ENCODE peak calls at places on chromosome 13, in four cellular contexts. N is stomach, F is heart left ventricle, T is A549. P is an unnamed sample.
A peak's percentile ranks its signal among the peaks of the same experiment; 100 is the strongest.

GRCh38 chr13:26038931-26039475 is 12.8 kb downstream of the SHISA2 start:
- DNase-seq in F (no peak), T (no peak), N (no peak), P (no peak)

GRCh38 chr13:33494596-33495214 is 209.2 kb upstream of the STARD13 start:
- DNase-seq in N (no peak), T (no peak), F (peak; percentile 15), P (no peak)

GRCh38 chr13:27186295-27186694 is 14.7 kb upstream of the USP12 start:
- DNase-seq in N (no peak), T (no peak), F (no peak), P (no peak)

GRCh38 chr13:32426981-32427851 is 714 bp downstream of the N4BP2L1 start:
- DNase-seq in F (peak; percentile 40), N (peak; percentile 57), T (peak; percentile 3), P (peak; percentile 20)

GRCh38 chr13:31968473-31968872 is 63.1 kb upstream of the FRY start:
- DNase-seq in N (peak; percentile 76), F (peak; percentile 66), T (no peak), P (peak; percentile 54)

GRCh38 chr13:40874138-40874776 is 84.8 kb downstream of the SLC25A15 start:
- DNase-seq in F (no peak), N (no peak), T (no peak), P (no peak)

GRCh38 chr13:101307181-101307701 is 109.1 kb downstream of the NALCN start:
- DNase-seq in N (no peak), F (no peak), T (no peak), P (no peak)

GRCh38 chr13:33383724-33384577 is 98.4 kb upstream of the STARD13 start:
- DNase-seq in N (no peak), T (no peak), F (no peak), P (no peak)

GRCh38 chr13:80276371-80277289 is 64.3 kb downstream of the SPRY2 start:
- DNase-seq in N (no peak), F (peak; percentile 27), T (no peak), P (no peak)

GRCh38 chr13:43057653-43058317 is 34.4 kb downstream of the DNAJC15 start:
- DNase-seq in F (peak; percentile 38), N (no peak), T (no peak), P (no peak)

GRCh38 chr13:114319441-114319871 is 5.2 kb downstream of the CHAMP1 start:
- DNase-seq in F (no peak), N (no peak), T (no peak), P (no peak)

GRCh38 chr13:114108894-114109293 is 23.5 kb downstream of the RASA3 start:
- DNase-seq in T (no peak), F (no peak), N (no peak), P (no peak)

GRCh38 chr13:96397807-96398206 is 307.9 kb downstream of the HS6ST3 start:
- DNase-seq in F (no peak), T (no peak), N (no peak), P (no peak)

GRCh38 chr13:60509601-60510386 is 112.8 kb downstream of the TDRD3 start:
- DNase-seq in T (no peak), N (no peak), F (no peak), P (no peak)

GRCh38 chr13:75365724-75366173 is 116.2 kb downstream of the TBC1D4 start:
- DNase-seq in N (no peak), F (no peak), T (peak; percentile 1), P (no peak)

GRCh38 chr13:40061466-40062450 is 406.3 kb downstream of the COG6 start:
- DNase-seq in N (no peak), T (no peak), F (no peak), P (no peak)

GRCh38 chr13:42405665-42406390 is 133.9 kb downstream of the AKAP11 start:
- DNase-seq in T (no peak), N (no peak), F (no peak), P (no peak)

GRCh38 chr13:23325191-23325590 is 108.3 kb downstream of the SACS start:
- DNase-seq in F (no peak), N (no peak), T (no peak), P (no peak)

GRCh38 chr13:95723428-95723827 is 46.5 kb downstream of the DNAJC3 start:
- DNase-seq in T (no peak), N (no peak), F (no peak), P (no peak)

GRCh38 chr13:35208587-35208986 is 266.5 kb downstream of the NBEA start:
- DNase-seq in N (no peak), F (no peak), T (no peak), P (no peak)

GRCh38 chr13:43258771-43259170 is 235.4 kb downstream of the DNAJC15 start:
- DNase-seq in N (no peak), F (no peak), T (no peak), P (no peak)

GRCh38 chr13:26457212-26457611 is 100.3 kb upstream of the WASF3 start:
- DNase-seq in T (no peak), F (no peak), N (no peak), P (no peak)

GRCh38 chr13:23381877-23382276 is 51.6 kb downstream of the SACS start:
- DNase-seq in N (no peak), F (no peak), T (no peak), P (no peak)

GRCh38 chr13:64078480-64078936 is 2662.9 kb upstream of the PCDH20 start:
- DNase-seq in T (no peak), F (no peak), N (no peak), P (no peak)

GRCh38 chr13:76693086-76693485 is 193.1 kb downstream of the KCTD12 start:
- DNase-seq in F (no peak), N (no peak), T (no peak), P (no peak)

GRCh38 chr13:22960827-22961226 is 220.0 kb upstream of the SGCG start:
- DNase-seq in T (no peak), F (no peak), N (no peak), P (no peak)

GRCh38 chr13:73417012-73417615 is 358.3 kb downstream of the KLF5 start:
- DNase-seq in F (no peak), N (no peak), T (peak; percentile 5), P (no peak)

GRCh38 chr13:110329258-110329657 is 22.2 kb downstream of the COL4A2 start:
- DNase-seq in N (no peak), T (no peak), F (no peak), P (no peak)

GRCh38 chr13:110331362-110331761 is 24.3 kb downstream of the COL4A2 start:
- DNase-seq in T (no peak), N (no peak), F (no peak), P (no peak)

GRCh38 chr13:110328509-110328908 is 21.4 kb downstream of the COL4A2 start:
- DNase-seq in F (no peak), N (no peak), T (no peak), P (no peak)

GRCh38 chr13:110329798-110330461 is 22.8 kb downstream of the COL4A2 start:
- DNase-seq in N (no peak), F (no peak), T (no peak), P (no peak)

DNA sequence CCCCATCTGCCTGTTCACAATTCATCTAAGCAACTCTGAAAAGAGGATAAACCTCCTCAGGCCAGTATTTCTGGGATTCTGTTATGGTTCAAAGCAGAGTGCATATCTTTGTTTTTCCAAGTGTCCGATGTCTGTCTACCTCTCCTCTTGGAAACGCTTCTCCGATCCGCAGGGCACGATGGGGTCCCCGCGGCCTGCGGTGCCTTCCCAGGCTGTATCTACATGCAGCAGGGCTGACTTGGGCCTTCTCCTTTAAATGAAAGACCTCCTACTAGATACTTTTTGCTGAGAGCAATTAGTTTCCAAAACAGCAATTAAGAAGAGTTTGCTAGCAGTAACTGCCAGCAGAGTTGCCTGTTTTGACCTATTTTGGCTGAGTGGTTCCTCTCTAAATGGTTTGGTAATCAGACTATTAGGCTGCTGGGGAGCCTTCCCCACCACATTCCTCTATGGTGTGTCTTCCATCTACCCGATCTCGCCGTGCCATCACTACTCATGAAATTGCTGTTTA is 23.5 kb downstream of the COL4A2 start:
- DNase-seq in F (no peak), N (no peak), T (no peak), P (no peak)
- TF ChIP-seq POLR2A in F (no peak), N (no peak), T (no peak), P (no peak)

DNA sequence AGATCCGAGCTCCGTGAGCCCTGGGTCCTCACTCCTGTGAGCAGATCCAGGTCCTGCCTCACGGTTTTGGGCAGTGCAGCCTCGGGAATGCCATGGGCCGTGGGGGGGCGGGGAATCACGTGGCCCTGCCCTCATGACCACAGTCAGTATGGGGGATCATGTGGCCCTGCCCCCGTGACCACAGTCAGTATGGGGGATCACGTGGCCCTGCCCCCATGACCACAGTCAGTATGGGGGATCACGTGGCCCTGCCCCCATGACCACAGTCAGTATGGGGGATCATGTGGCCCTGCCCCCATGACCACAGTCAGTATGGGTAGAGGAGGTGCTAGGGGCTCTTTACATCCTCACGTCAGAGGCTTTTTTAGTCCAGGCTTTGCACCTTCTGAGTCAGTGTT is 64.3 kb upstream of the F7 start:
- DNase-seq in T (no peak), N (no peak), F (no peak), P (no peak)
- H3K27ac ChIP-seq in T (no peak overlapping the region), N (no peak overlapping the region), F (no peak overlapping the region), P (no peak overlapping the region)

DNA sequence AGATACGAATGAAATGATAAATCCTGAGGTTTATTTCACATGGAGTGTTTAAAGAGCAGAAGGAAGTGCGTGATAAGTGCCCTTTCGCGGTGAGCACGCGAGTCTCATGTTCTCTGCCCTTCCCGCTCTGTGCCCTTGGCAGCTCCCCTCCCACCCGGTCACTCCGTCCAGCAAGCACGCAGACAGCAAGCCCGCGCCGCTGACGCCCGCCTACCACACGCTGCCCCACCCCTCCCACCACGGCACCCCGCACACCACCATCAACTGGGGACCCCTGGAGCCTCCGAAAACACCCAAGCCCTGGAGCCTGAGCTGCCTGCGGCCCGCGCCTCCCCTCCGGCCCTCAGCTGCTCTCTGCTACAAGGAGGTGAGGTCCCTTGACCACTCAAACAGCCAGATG is 37.4 kb upstream of the TEX29 start:
- DNase-seq in N (no peak), T (no peak), F (no peak), P (no peak)
- H3K4me1 ChIP-seq in N (no peaks in the 10 kb centered on the region), T (no peaks in the 10 kb centered on the region), F (peaks cover 43% of the 10 kb centered on the region), P (no peaks in the 10 kb centered on the region)

DNA sequence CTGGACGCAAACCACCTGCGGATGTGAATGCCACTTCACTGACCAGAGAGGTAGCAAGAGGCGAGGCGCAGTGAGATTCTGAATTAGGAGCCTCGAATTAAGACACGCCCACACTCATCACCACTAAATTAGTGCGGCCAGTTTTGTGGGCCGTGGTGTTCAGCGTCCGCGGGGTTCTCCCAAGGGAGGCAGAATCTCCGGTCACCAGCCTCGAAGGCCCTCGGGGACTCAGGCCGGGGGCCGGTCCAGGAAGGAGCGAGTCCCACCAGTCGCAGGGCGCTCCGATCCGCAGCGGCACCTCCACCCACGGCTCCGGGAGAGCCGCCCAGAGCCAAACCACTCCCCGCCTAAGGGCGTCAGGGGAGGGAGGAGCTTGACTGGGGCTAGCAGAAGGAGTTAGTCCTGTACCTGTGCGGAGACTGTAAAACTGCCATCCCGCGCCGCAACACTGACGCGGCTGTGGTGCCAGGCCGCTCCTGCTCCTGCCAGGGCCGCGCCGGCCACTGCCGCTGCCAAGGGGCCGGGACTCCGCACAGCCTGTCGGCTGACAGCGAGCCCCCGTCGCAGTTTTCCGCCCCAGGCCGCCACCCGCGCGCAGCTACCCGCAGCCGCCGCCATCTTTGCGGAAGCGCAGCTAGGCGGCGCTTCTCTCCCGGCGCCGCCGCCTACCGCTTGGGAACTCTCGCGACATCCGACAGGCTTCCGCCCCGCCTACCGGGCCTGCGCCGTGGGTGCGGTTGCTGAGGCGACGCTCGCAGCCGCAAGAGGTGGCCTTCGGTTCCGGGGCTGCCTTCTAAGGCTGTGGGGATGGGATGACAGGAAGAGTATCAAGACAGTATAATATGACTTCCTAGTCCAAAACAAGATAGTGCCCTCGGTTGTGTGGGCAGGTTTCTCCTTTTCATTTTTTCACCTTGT is at the start of gene MICU2:
- DNase-seq in T (peak; percentile 79), N (peak; percentile 95), F (peak; percentile 94), P (peak; percentile 88)
- TF ChIP-seq POLR2A in T (peak; percentile 79), N (no peak), F (no peak), P (peak; percentile 93)

P was measured in tibial nerve.